ENCODE peak calls at places on chromosome 1, in seven cellular contexts. W, O, Z, A, V, R and X are unnamed samples.

GRCh38 chr1:161209790-161210409 is 5.2 kb upstream of the FCER1G start:
- DNase-seq in W (peak; percentile 74), O (peak; percentile 60), Z (peak; percentile 77), A (peak; percentile 62), V (no peak), R (peak; percentile 91), X (peak; percentile 69)

GRCh38 chr1:75310067-75310466 is 175.9 kb downstream of the LHX8 start:
- DNase-seq in W (no peak), O (no peak), Z (peak; percentile 8), A (no peak), V (no peak), R (no peak), X (no peak)

GRCh38 chr1:32249831-32250525 is 1.1 kb upstream of the LCK start:
- DNase-seq in W (peak; percentile 88), O (peak; percentile 29), Z (peak; percentile 58), A (peak; percentile 78), V (no peak), R (no peak), X (peak; percentile 75)

GRCh38 chr1:53061859-53062714 is at the start of gene PODN:
- DNase-seq in W (peak; percentile 55), O (peak; percentile 31), Z (peak; percentile 38), A (no peak), V (no peak), R (no peak), X (no peak)

GRCh38 chr1:21655748-21656147 is 13.4 kb downstream of the RAP1GAP start:
- DNase-seq in W (no peak), O (no peak), Z (no peak), A (no peak), V (no peak), R (peak; percentile 85), X (no peak)

GRCh38 chr1:18109058-18109755 is 1.6 kb downstream of the IGSF21 start:
- DNase-seq in W (no peak), O (no peak), Z (no peak), A (no peak), V (no peak), R (no peak), X (no peak)

GRCh38 chr1:40742363-40743061 is 41.1 kb upstream of the KCNQ4 start:
- DNase-seq in W (no peak), O (peak; percentile 31), Z (no peak), A (no peak), V (no peak), R (no peak), X (no peak)

GRCh38 chr1:110212165-110213142 is 2.3 kb downstream of the KCNC4 start:
- DNase-seq in W (no peak), O (peak; percentile 69), Z (peak; percentile 56), A (no peak), V (no peak), R (peak; percentile 34), X (no peak)

GRCh38 chr1:24875976-24876609 is 54.0 kb downstream of the RUNX3 start:
- DNase-seq in W (no peak), O (no peak), Z (no peak), A (no peak), V (no peak), R (no peak), X (no peak)

GRCh38 chr1:31577515-31578191 is 1.3 kb downstream of the TINAGL1 start:
- DNase-seq in W (no peak), O (peak; percentile 33), Z (peak; percentile 61), A (no peak), V (no peak), R (no peak), X (no peak)

GRCh38 chr1:33383974-33384767 is 46.7 kb downstream of the PHC2 start:
- DNase-seq in W (no peak), O (peak; percentile 88), Z (peak; percentile 71), A (no peak), V (no peak), R (no peak), X (no peak)

GRCh38 chr1:239810071-239810481 is 281.6 kb upstream of the FMN2 start:
- DNase-seq in W (no peak), O (no peak), Z (no peak), A (no peak), V (no peak), R (peak; percentile 51), X (no peak)

GRCh38 chr1:246947255-246947654 is 15.5 kb upstream of the AHCTF1 start:
- DNase-seq in W (no peak), O (peak; percentile 94), Z (peak; percentile 92), A (no peak), V (peak; percentile 53), R (no peak), X (no peak)

GRCh38 chr1:205350626-205351235 is 6.0 kb downstream of the KLHDC8A start:
- DNase-seq in W (no peak), O (no peak), Z (no peak), A (no peak), V (no peak), R (peak; percentile 76), X (no peak)

GRCh38 chr1:5620997-5621396 is 371.2 kb downstream of the NPHP4 start:
- DNase-seq in W (no peak), O (no peak), Z (no peak), A (no peak), V (no peak), R (peak; percentile 80), X (no peak)

GRCh38 chr1:115138271-115138670 is 49.0 kb upstream of the TSPAN2 start:
- DNase-seq in W (no peak), O (no peak), Z (no peak), A (no peak), V (no peak), R (no peak), X (no peak)

GRCh38 chr1:63906053-63906704 is 132.4 kb downstream of the ROR1 start:
- DNase-seq in W (no peak), O (no peak), Z (no peak), A (no peak), V (no peak), R (no peak), X (no peak)

GRCh38 chr1:154968731-154969130 is 1.8 kb downstream of the SHC1 start:
- DNase-seq in W (no peak), O (no peak), Z (no peak), A (no peak), V (no peak), R (no peak), X (no peak)

GRCh38 chr1:43844114-43844513 is 89.5 kb upstream of the ARTN start:
- DNase-seq in W (no peak), O (peak; percentile 45), Z (no peak), A (no peak), V (no peak), R (no peak), X (no peak)

GRCh38 chr1:119779869-119780356 is 11.2 kb upstream of the HMGCS2 start:
- DNase-seq in W (no peak), O (peak; percentile 77), Z (peak; percentile 58), A (no peak), V (no peak), R (no peak), X (no peak)

GRCh38 chr1:114286179-114286578 is 132.5 kb upstream of the SYT6 start:
- DNase-seq in W (no peak), O (peak; percentile 31), Z (no peak), A (no peak), V (peak; percentile 10), R (no peak), X (no peak)

GRCh38 chr1:2229921-2230700 is 2.0 kb downstream of the SKI start:
- DNase-seq in W (no peak), O (peak; percentile 44), Z (peak; percentile 54), A (no peak), V (no peak), R (no peak), X (no peak)

GRCh38 chr1:116764466-116764896 is 10.3 kb downstream of the CD2 start:
- DNase-seq in W (no peak), O (no peak), Z (no peak), A (peak; percentile 70), V (no peak), R (no peak), X (no peak)

GRCh38 chr1:177650947-177651346 is 318.9 kb downstream of the SEC16B start:
- DNase-seq in W (no peak), O (no peak), Z (no peak), A (no peak), V (no peak), R (no peak), X (no peak)

GRCh38 chr1:166868639-166869038 is 7.4 kb downstream of the TADA1 start:
- DNase-seq in W (no peak), O (no peak), Z (no peak), A (no peak), V (no peak), R (no peak), X (no peak)

GRCh38 chr1:77319036-77319705 is 37.4 kb downstream of the AK5 start:
- DNase-seq in W (no peak), O (peak; percentile 14), Z (no peak), A (no peak), V (no peak), R (no peak), X (no peak)

GRCh38 chr1:207866471-207867135 is 44.3 kb downstream of the CD34 start:
- DNase-seq in W (no peak), O (peak; percentile 84), Z (peak; percentile 52), A (peak; percentile 27), V (no peak), R (no peak), X (no peak)

GRCh38 chr1:87462894-87463293 is 134.2 kb downstream of the LMO4 start:
- DNase-seq in W (no peak), O (no peak), Z (no peak), A (no peak), V (no peak), R (no peak), X (no peak)

GRCh38 chr1:17759114-17759513 is 4.0 kb downstream of the ACTL8 start:
- DNase-seq in W (no peak), O (no peak), Z (no peak), A (no peak), V (no peak), R (no peak), X (no peak)

GRCh38 chr1:200629876-200630514 is 9.4 kb upstream of the KIF14 start:
- DNase-seq in W (no peak), O (no peak), Z (no peak), A (no peak), V (no peak), R (no peak), X (no peak)

GRCh38 chr1:84298336-84298687 is 3.2 kb upstream of the SAMD13 start:
- DNase-seq in W (peak; percentile 82), O (peak; percentile 28), Z (peak; percentile 35), A (peak; percentile 46), V (no peak), R (peak; percentile 47), X (peak; percentile 32)

GRCh38 chr1:47434051-47434842 is 3.6 kb upstream of the FOXD2 start:
- DNase-seq in W (no peak), O (peak; percentile 50), Z (peak; percentile 69), A (no peak), V (no peak), R (peak; percentile 59), X (no peak)

GRCh38 chr1:161185282-161185682 is 8.0 kb upstream of the B4GALT3 start:
- DNase-seq in W (peak; percentile 85), O (peak; percentile 31), Z (peak; percentile 83), A (peak; percentile 74), V (no peak), R (no peak), X (no peak)

GRCh38 chr1:23403038-23403336 is 21.6 kb downstream of the TCEA3 start:
- DNase-seq in W (no peak), O (peak; percentile 61), Z (peak; percentile 74), A (no peak), V (no peak), R (no peak), X (no peak)

GRCh38 chr1:39358491-39358890 is 132.9 kb upstream of the BMP8A start:
- DNase-seq in W (no peak), O (no peak), Z (no peak), A (no peak), V (no peak), R (no peak), X (no peak)

GRCh38 chr1:28208818-28209441 is 23.9 kb downstream of the DNAJC8 start:
- DNase-seq in W (peak; percentile 61), O (peak; percentile 76), Z (peak; percentile 87), A (peak; percentile 49), V (peak; percentile 23), R (peak; percentile 54), X (peak; percentile 47)

GRCh38 chr1:226044514-226045132 is 17.9 kb upstream of the H3-3A start:
- DNase-seq in W (no peak), O (no peak), Z (no peak), A (no peak), V (no peak), R (no peak), X (no peak)

GRCh38 chr1:204294371-204294770 is 65.4 kb downstream of the PLEKHA6 start:
- DNase-seq in W (no peak), O (peak; percentile 96), Z (peak; percentile 94), A (no peak), V (no peak), R (no peak), X (no peak)